ENCODE peak calls at places on chromosome 15, in six cellular contexts. H, M, B, A, O and V are unnamed samples.

GRCh38 chr15:100783760-100784492 is 95.7 kb upstream of the ALDH1A3 start:
- DNase-seq in H (no peak), A (no peak), B (no peak), M (no peak), O (no peak), V (no peak)

GRCh38 chr15:95018888-95019545 is 787.7 kb downstream of the MCTP2 start:
- DNase-seq in H (peak; percentile 44), M (no peak), O (peak; percentile 89), A (no peak), B (peak; percentile 25), V (no peak)

GRCh38 chr15:23038741-23039150 is 623 bp downstream of the TUBGCP5 start:
- DNase-seq in B (peak; percentile 50), M (no peak), H (no peak), A (no peak), O (peak; percentile 23), V (peak; percentile 35)

GRCh38 chr15:89521605-89522004 is 25.2 kb upstream of the RHCG start:
- DNase-seq in H (no peak), A (no peak), M (no peak), B (no peak), O (no peak), V (no peak)

GRCh38 chr15:67091073-67091965 is 25.9 kb downstream of the SMAD3 start:
- DNase-seq in H (peak; percentile 82), O (peak; percentile 98), M (no peak), A (no peak), B (peak; percentile 97), V (peak; percentile 82)

GRCh38 chr15:75666823-75667501 is 19.2 kb downstream of the SNX33 start:
- DNase-seq in A (no peak), M (no peak), O (peak; percentile 98), B (no peak), H (no peak), V (peak; percentile 89)

GRCh38 chr15:75542386-75542797 is 36.7 kb downstream of the PTPN9 start:
- DNase-seq in M (peak; percentile 2), H (no peak), O (no peak), B (peak; percentile 44), A (no peak), V (no peak)

GRCh38 chr15:58438956-58439355 is 7.2 kb downstream of the LIPC start:
- DNase-seq in B (peak; percentile 83), O (peak; percentile 55), M (no peak), H (peak; percentile 67), A (no peak), V (no peak)

GRCh38 chr15:84057714-84058331 is 177.8 kb upstream of the GOLGA6L4 start:
- DNase-seq in H (no peak), O (no peak), A (no peak), M (no peak), B (no peak), V (no peak)

GRCh38 chr15:31392761-31393401 is 66.2 kb downstream of the KLF13 start:
- DNase-seq in H (no peak), M (no peak), O (no peak), B (no peak), A (peak; percentile 42), V (no peak)

GRCh38 chr15:32717290-32718081 is at the start of gene GREM1:
- DNase-seq in A (no peak), M (peak; percentile 44), H (no peak), O (no peak), B (no peak), V (no peak)